ENCODE peak calls at places on chromosome 17, in seven cellular contexts. H is astrocyte of the spinal cord, G is HFFc6, D is body of pancreas, Y is germinal center, W is NCI-H1436, K is adrenal gland. S is an unnamed sample.

GRCh38 chr17:77802811-77803220 is 155.7 kb upstream of the TNRC6C start:
- DNase-seq in G (no peak), D (peak), K (no peak), H (peak), Y (no peak), W (peak), S (peak)

GRCh38 chr17:81735181-81736102 is 23.4 kb downstream of the SLC25A10 start:
- DNase-seq in K (no peak), W (peak), H (no peak), Y (peak), G (no peak), D (peak), S (peak)

GRCh38 chr17:7191571-7192270 is 12.6 kb upstream of the ASGR1 start:
- DNase-seq in H (no peak), K (peak), G (no peak), W (no peak), Y (no peak), D (peak), S (no peak)

GRCh38 chr17:21419299-21420239 is 43.4 kb downstream of the KCNJ12 start:
- DNase-seq in K (no peak), H (no peak), D (no peak), Y (no peak), G (no peak), W (no peak), S (no peak)

GRCh38 chr17:71519285-71519684 is 601.5 kb upstream of the SOX9 start:
- DNase-seq in D (no peak), H (no peak), K (no peak), G (no peak), Y (no peak), W (no peak), S (no peak)

GRCh38 chr17:57001541-57001940 is 23.6 kb downstream of the SCPEP1 start:
- DNase-seq in Y (no peak), K (no peak), D (no peak), G (no peak), W (no peak), H (no peak), S (no peak)

GRCh38 chr17:7017827-7018200 is 5.0 kb upstream of the BCL6B start:
- DNase-seq in W (no peak), G (no peak), K (no peak), H (no peak), D (no peak), Y (no peak), S (no peak)

GRCh38 chr17:15490634-15491261 is 23.3 kb upstream of the CDRT4 start:
- DNase-seq in D (peak), Y (no peak), H (peak), G (peak), W (no peak), K (peak), S (peak)

GRCh38 chr17:66633322-66633965 is 201.5 kb upstream of the CACNG5 start:
- DNase-seq in Y (no peak), G (no peak), D (no peak), W (no peak), K (no peak), H (peak), S (peak)

GRCh38 chr17:75400326-75400939 is 5.0 kb downstream of the GRB2 start:
- DNase-seq in D (no peak), W (no peak), K (no peak), G (no peak), Y (no peak), H (no peak), S (no peak)

GRCh38 chr17:8940866-8941471 is 24.5 kb downstream of the PIK3R5 start:
- DNase-seq in Y (no peak), K (no peak), H (no peak), D (no peak), G (no peak), W (no peak), S (no peak)

GRCh38 chr17:50153650-50154575 is 3.4 kb upstream of the PPP1R9B start:
- DNase-seq in H (no peak), D (peak), W (no peak), Y (no peak), G (no peak), K (peak), S (no peak)

GRCh38 chr17:19338031-19338990 is 24.2 kb downstream of the B9D1 start:
- DNase-seq in D (peak), W (peak), G (no peak), Y (peak), K (peak), H (no peak), S (no peak)

GRCh38 chr17:40607641-40608040 is 40.0 kb downstream of the SMARCE1 start:
- DNase-seq in W (no peak), K (no peak), H (no peak), Y (no peak), G (no peak), D (no peak), S (no peak)

GRCh38 chr17:3690094-3690715 is 5.8 kb downstream of the P2RX5 start:
- DNase-seq in Y (no peak), H (no peak), K (no peak), W (no peak), D (no peak), G (no peak), S (no peak)

GRCh38 chr17:20935740-20936139 is 107.1 kb downstream of the USP22 start:
- DNase-seq in W (no peak), H (peak), Y (no peak), K (no peak), D (no peak), G (peak), S (peak)

GRCh38 chr17:45339646-45340605 is 23.1 kb upstream of the MAP3K14 start:
- DNase-seq in D (no peak), G (no peak), Y (no peak), H (no peak), K (no peak), W (no peak), S (no peak)

GRCh38 chr17:66491213-66491612 is 188.8 kb downstream of the PRKCA start:
- DNase-seq in W (no peak), K (no peak), D (no peak), G (no peak), H (peak), Y (no peak), S (no peak)

GRCh38 chr17:50151937-50152547 is 1.6 kb upstream of the PPP1R9B start:
- DNase-seq in G (peak), H (peak), D (peak), Y (peak), K (peak), W (peak), S (peak)

GRCh38 chr17:49707246-49707607 is 537 bp downstream of the SLC35B1 start:
- DNase-seq in G (no peak), Y (peak), D (no peak), K (no peak), H (no peak), W (no peak), S (no peak)

GRCh38 chr17:17924131-17924856 is 47.9 kb downstream of the TOM1L2 start:
- DNase-seq in K (no peak), Y (no peak), D (no peak), W (no peak), G (no peak), H (peak), S (no peak)

GRCh38 chr17:67813803-67814180 is 11.5 kb upstream of the BPTF start:
- DNase-seq in G (no peak), W (no peak), K (no peak), D (no peak), Y (no peak), H (no peak), S (no peak)

S was measured in stromal cell of bone marrow.